ENCODE peak calls at places on chromosomes 6 and 20, in nine cellular contexts. Q is HCT116, L is GM23338, J is OCI-LY7, C is hepatocyte, D is neural progenitor cell, Y is MM.1S, X is GM23248, M is SK-N-SH. N is an unnamed sample.

GRCh38 chr6:26031595-26032386 is 55.4 kb upstream of the HFE start:
- DNase-seq in Q (peak; percentile 99), L (peak; percentile 99), J (peak; percentile 99), C (peak; percentile 94), D (peak; percentile 97), Y (peak; percentile 98), X (peak; percentile 96), M (peak; percentile 89), N (peak; percentile 99)

GRCh38 chr6:84066536-84066935 is 33.0 kb downstream of the MRAP2 start:
- DNase-seq in Q (no peak), L (no peak), J (no peak), C (no peak), D (no peak), Y (no peak), X (no peak), M (no peak), N (no peak)

GRCh38 chr6:44923416-44923815 is 404.7 kb upstream of the RUNX2 start:
- DNase-seq in Q (no peak), L (no peak), J (no peak), C (no peak), D (no peak), Y (no peak), X (no peak), M (no peak), N (no peak)

GRCh38 chr6:138590796-138591709 is 91.8 kb upstream of the NHSL1 start:
- DNase-seq in Q (peak; percentile 64), L (peak; percentile 93), J (peak; percentile 71), C (peak; percentile 83), D (peak; percentile 82), Y (peak; percentile 64), X (peak; percentile 80), M (peak; percentile 51), N (peak; percentile 77)

GRCh38 chr20:32456869-32457421 is 98.8 kb downstream of the ASXL1 start:
- DNase-seq in Q (no peak), L (peak; percentile 88), J (peak; percentile 66), C (peak; percentile 90), D (peak; percentile 91), Y (peak; percentile 28), X (peak; percentile 71), M (peak; percentile 97), N (peak; percentile 55)

GRCh38 chr20:23049933-23050838 is 714 bp upstream of the THBD start:
- DNase-seq in Q (no peak), L (peak; percentile 53), J (no peak), C (peak; percentile 62), D (peak; percentile 47), Y (no peak), X (peak; percentile 68), M (no peak), N (peak; percentile 44)

GRCh38 chr20:32893878-32894483 is 35.3 kb downstream of the EFCAB8 start:
- DNase-seq in Q (no peak), L (peak; percentile 90), J (peak; percentile 34), C (no peak), D (peak; percentile 75), Y (no peak), X (peak; percentile 37), M (peak; percentile 50), N (peak; percentile 6)

GRCh38 chr6:144990768-144991167 is 705.6 kb downstream of the UTRN start:
- DNase-seq in Q (no peak), L (no peak), J (no peak), C (no peak), D (no peak), Y (no peak), X (no peak), M (no peak), N (no peak)

GRCh38 chr20:62499758-62500236 is 24.0 kb upstream of the GATA5 start:
- DNase-seq in Q (no peak), L (no peak), J (no peak), C (no peak), D (no peak), Y (no peak), X (no peak), M (no peak), N (no peak)

GRCh38 chr20:62502496-62503095 is 26.8 kb upstream of the GATA5 start:
- DNase-seq in Q (no peak), L (no peak), J (no peak), C (no peak), D (no peak), Y (no peak), X (no peak), M (no peak), N (no peak)

GRCh38 chr20:62501801-62502495 is 26.2 kb upstream of the GATA5 start:
- DNase-seq in Q (no peak), L (no peak), J (no peak), C (peak; percentile 70), D (no peak), Y (no peak), X (peak; percentile 74), M (no peak), N (peak; percentile 48)

GRCh38 chr20:62498874-62499273 is 23.1 kb upstream of the GATA5 start:
- DNase-seq in Q (no peak), L (no peak), J (no peak), C (no peak), D (no peak), Y (no peak), X (no peak), M (no peak), N (no peak)

GRCh38 chr20:62500237-62500864 is 24.6 kb upstream of the GATA5 start:
- DNase-seq in Q (peak; percentile 21), L (peak; percentile 84), J (peak; percentile 73), C (peak; percentile 87), D (peak; percentile 79), Y (peak; percentile 56), X (peak; percentile 75), M (peak; percentile 92), N (peak; percentile 73)
- TF ChIP-seq EZH2phosphoT487 in Q (no peak), L (no peak), J (no peak), C (no peak), D (no peak), Y (no peak), X (no peak), M (no peak), N (no peak)

GRCh38 chr20:25199473-25200265 is 4.2 kb downstream of the ENTPD6 start:
- DNase-seq in Q (no peak), L (no peak), J (no peak), C (no peak), D (no peak), Y (no peak), X (no peak), M (no peak), N (no peak)
- H3K27ac ChIP-seq in Q (no peak overlapping the region), L (no peak overlapping the region), J (no peak overlapping the region), C (no peak overlapping the region), D (no peak overlapping the region), Y (no peak overlapping the region), X (peak overlapping the region; percentile 1), M (no peak overlapping the region), N (no peak overlapping the region)

GRCh38 chr6:72032056-72032455 is 145.7 kb downstream of the RIMS1 start:
- DNase-seq in Q (no peak), L (no peak), J (no peak), C (no peak), D (no peak), Y (no peak), X (peak; percentile 59), M (no peak), N (peak; percentile 3)
- H3K4me2 ChIP-seq in Q (no peak overlapping the region), L (no peak overlapping the region), J (no peak overlapping the region), C (no peak overlapping the region), D (no peak overlapping the region), Y (no peak overlapping the region), X (peak overlapping the region; percentile 59), M (no peak overlapping the region), N (no peak overlapping the region)

DNA sequence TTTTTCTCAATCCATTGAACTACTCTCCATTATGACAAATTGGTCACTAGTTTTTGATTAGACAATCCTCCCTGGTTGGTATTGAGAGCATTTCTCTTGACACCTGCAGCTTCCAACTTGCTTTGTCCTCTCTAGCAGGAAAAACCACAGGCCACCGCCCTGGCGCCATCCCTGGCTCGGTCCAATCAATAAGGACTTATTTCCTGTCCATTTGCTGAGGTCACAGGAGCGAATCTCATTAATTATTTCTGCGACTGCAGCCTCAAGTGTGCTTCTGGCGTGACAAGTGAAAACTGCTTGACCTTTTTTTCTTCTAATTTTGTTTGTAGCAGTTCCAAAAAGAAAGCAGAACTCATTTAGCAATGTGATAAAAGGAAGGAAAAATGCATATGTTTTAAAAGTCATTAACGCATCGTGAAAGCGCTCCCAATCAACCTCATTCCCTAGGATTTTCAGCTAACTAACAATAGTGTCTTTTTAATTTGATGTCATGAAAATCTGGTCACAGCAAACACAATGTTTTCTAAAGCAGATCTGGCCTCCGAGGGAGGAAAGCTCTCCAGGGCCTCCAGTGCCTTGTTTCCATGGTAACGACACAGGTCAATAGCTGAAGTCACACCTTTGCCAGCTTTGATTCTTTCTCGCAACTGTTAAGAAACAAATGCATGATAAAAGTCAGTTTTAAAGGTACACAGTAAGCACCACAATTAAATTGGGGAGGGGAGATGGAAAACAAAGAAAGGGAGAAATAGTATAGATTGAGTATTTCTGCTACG is 39.0 kb upstream of the BEND3 start:
- DNase-seq in Q (no peak), L (peak; percentile 95), J (no peak), C (peak; percentile 66), D (peak; percentile 85), Y (no peak), X (no peak), M (peak; percentile 49), N (no peak)
- TF ChIP-seq EZH2phosphoT487 in Q (no peak), L (no peak), J (no peak), C (no peak), D (no peak), Y (no peak), X (no peak), M (no peak), N (no peak)

GRCh38 chr6:57190140-57190539 is 18.0 kb downstream of the BAG2 start:
- DNase-seq in Q (no peak), L (no peak), J (peak; percentile 15), C (peak; percentile 46), D (no peak), Y (no peak), X (peak; percentile 64), M (no peak), N (peak; percentile 45)
- H3K27ac ChIP-seq in Q (no peak overlapping the region), L (no peak overlapping the region), J (no peak overlapping the region), C (no peak overlapping the region), D (no peak overlapping the region), Y (no peak overlapping the region), X (peak overlapping the region; percentile 1), M (no peak overlapping the region), N (no peak overlapping the region)

GRCh38 chr6:108922499-108922898 is 74.3 kb downstream of the ARMC2 start:
- DNase-seq in Q (no peak), L (no peak), J (no peak), C (no peak), D (no peak), Y (no peak), X (no peak), M (no peak), N (no peak)
- H3K4me2 ChIP-seq in Q (no peak overlapping the region), L (peak overlapping the region; percentile 53), J (no peak overlapping the region), C (no peak overlapping the region), D (no peak overlapping the region), Y (no peak overlapping the region), X (no peak overlapping the region), M (no peak overlapping the region), N (no peak overlapping the region)

DNA sequence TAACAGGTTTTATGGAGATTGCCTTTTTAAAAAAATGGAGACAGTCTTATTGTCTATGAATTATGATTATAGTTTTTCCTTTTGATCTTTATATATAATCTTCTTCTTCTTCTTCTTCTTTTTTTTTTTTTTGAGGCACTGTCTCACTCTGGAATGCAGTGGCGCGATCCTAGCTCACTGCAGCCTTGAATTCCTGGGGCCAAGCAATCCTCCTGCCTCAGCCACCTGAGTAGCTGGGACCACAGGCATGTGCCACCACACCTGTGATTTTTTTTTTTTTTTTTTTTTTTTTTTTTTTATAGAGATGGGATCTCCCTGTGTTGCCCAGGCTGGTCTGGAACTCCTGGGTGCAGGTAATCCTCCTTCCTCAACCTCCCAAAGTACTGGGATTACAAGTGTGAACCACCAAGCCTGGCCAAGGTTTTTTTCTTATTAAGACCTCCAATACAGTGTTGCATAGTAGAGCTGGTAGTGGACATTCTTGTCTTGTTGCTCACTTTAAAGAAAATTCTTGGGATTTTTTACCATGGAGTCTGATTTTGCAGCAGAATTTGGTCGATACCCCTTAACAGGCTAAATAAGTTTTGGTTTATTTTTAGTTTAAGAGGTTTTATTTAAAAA is 46.5 kb downstream of the STK4 start:
- DNase-seq in Q (no peak), L (peak; percentile 54), J (no peak), C (no peak), D (no peak), Y (no peak), X (peak; percentile 76), M (no peak), N (peak; percentile 53)
- TF ChIP-seq EZH2phosphoT487 in Q (no peak), L (no peak), J (no peak), C (no peak), D (no peak), Y (no peak), X (no peak), M (no peak), N (no peak)